ENCODE peak calls at places on chromosomes 3 and 15, in four cellular contexts. F is RCC 7860, J is dorsolateral prefrontal cortex, G is HCEC 1CT. T is an unnamed sample.

GRCh38 chr15:90101969-90102890 is at the start of gene IDH2:
- DNase-seq in J (peak), G (peak), F (peak), T (peak)

GRCh38 chr3:134516905-134517304 is 31.0 kb downstream of the CEP63 start:
- DNase-seq in J (no peak), F (no peak), G (peak), T (no peak)

GRCh38 chr3:137121704-137122314 is 164.0 kb downstream of the IL20RB start:
- DNase-seq in G (peak), F (peak), J (no peak), T (peak)

GRCh38 chr3:159787191-159787590 is 201.4 kb upstream of the IL12A start:
- DNase-seq in F (peak), G (peak), J (no peak), T (peak)

GRCh38 chr3:195226900-195227447 is 44.0 kb downstream of the XXYLT1 start:
- DNase-seq in G (peak), F (no peak), J (peak), T (no peak)

GRCh38 chr3:42270561-42270960 is 4.6 kb upstream of the CCK start:
- DNase-seq in F (no peak), G (no peak), J (no peak), T (no peak)

GRCh38 chr3:54954516-54954915 is 26.7 kb upstream of the LRTM1 start:
- DNase-seq in J (no peak), G (no peak), F (no peak), T (peak)

GRCh38 chr3:161508852-161509477 is 12.4 kb downstream of the OTOL1 start:
- DNase-seq in F (no peak), G (peak), J (no peak), T (no peak)

GRCh38 chr3:36295206-36295760 is 85.0 kb upstream of the STAC start:
- DNase-seq in F (no peak), G (no peak), J (no peak), T (no peak)

GRCh38 chr3:31892500-31892899 is 88.6 kb downstream of the OSBPL10 start:
- DNase-seq in J (no peak), G (no peak), F (no peak), T (no peak)

GRCh38 chr3:34183581-34184313 is 385.3 kb downstream of the PDCD6IP start:
- DNase-seq in F (no peak), J (no peak), G (no peak), T (no peak)

GRCh38 chr15:78104566-78105500 is 12.5 kb downstream of the SH2D7 start:
- DNase-seq in G (no peak), J (no peak), F (no peak), T (no peak)

GRCh38 chr15:22823495-22824128 is 14.9 kb upstream of the NIPA2 start:
- DNase-seq in G (no peak), J (no peak), F (no peak), T (no peak)

GRCh38 chr3:187987919-187988318 is 166.0 kb upstream of the LPP start:
- DNase-seq in F (no peak), J (no peak), G (no peak), T (no peak)

GRCh38 chr3:127697531-127698240 is 24.9 kb downstream of the ABTB1 start:
- DNase-seq in F (peak), G (peak), J (peak), T (peak)

GRCh38 chr3:177724020-177724638 is 526.8 kb upstream of the TBL1XR1 start:
- DNase-seq in G (peak), F (no peak), J (peak), T (peak)

T was measured in foreskin fibroblast.